ENCODE peak calls at places on chromosomes 1 and 21, in eight cellular contexts. One of them, this sample, is unnamed. For H3K4me1, the result is how much of the 10 kb centered on the place peaks cover.

GRCh38 chr1:90550616-90551406 is 166.3 kb downstream of the BARHL2 start:
- DNase-seq in A549: no peak
- DNase-seq in BE2C: no peak
- DNase-seq in PC-9: no peak
- DNase-seq in CD8-positive, alpha-beta T cell: no peak
- DNase-seq in left ventricle myocardium inferior: no peak
- DNase-seq in transverse colon: no peak
- DNase-seq in stomach: no peak
- DNase-seq in this sample: no peak

GRCh38 chr1:36034692-36035091 is 49.2 kb upstream of the TEKT2 start:
- DNase-seq in BE2C: no peak
- DNase-seq in CD8-positive, alpha-beta T cell: no peak
- DNase-seq in A549: peak
- DNase-seq in stomach: no peak
- DNase-seq in PC-9: peak
- DNase-seq in transverse colon: no peak
- DNase-seq in left ventricle myocardium inferior: no peak
- DNase-seq in this sample: no peak

GRCh38 chr1:85464497-85465098 is 361 bp downstream of the DDAH1 start:
- DNase-seq in CD8-positive, alpha-beta T cell: no peak
- DNase-seq in transverse colon: peak
- DNase-seq in left ventricle myocardium inferior: peak
- DNase-seq in stomach: peak
- DNase-seq in PC-9: peak
- DNase-seq in BE2C: peak
- DNase-seq in A549: peak
- DNase-seq in this sample: no peak

GRCh38 chr1:15540201-15540600 is 13.6 kb downstream of the DNAJC16 start:
- DNase-seq in transverse colon: no peak
- DNase-seq in BE2C: no peak
- DNase-seq in A549: no peak
- DNase-seq in PC-9: no peak
- DNase-seq in stomach: no peak
- DNase-seq in left ventricle myocardium inferior: no peak
- DNase-seq in CD8-positive, alpha-beta T cell: no peak
- DNase-seq in this sample: no peak

GRCh38 chr1:26335774-26336476 is 18.0 kb downstream of the CRYBG2 start:
- DNase-seq in left ventricle myocardium inferior: no peak
- DNase-seq in A549: no peak
- DNase-seq in stomach: no peak
- DNase-seq in PC-9: no peak
- DNase-seq in BE2C: no peak
- DNase-seq in transverse colon: no peak
- DNase-seq in CD8-positive, alpha-beta T cell: no peak
- DNase-seq in this sample: no peak

GRCh38 chr1:208803371-208803811 is 559.2 kb upstream of the PLXNA2 start:
- DNase-seq in BE2C: no peak
- DNase-seq in PC-9: no peak
- DNase-seq in A549: no peak
- DNase-seq in stomach: no peak
- DNase-seq in transverse colon: no peak
- DNase-seq in CD8-positive, alpha-beta T cell: no peak
- DNase-seq in left ventricle myocardium inferior: no peak
- DNase-seq in this sample: no peak

GRCh38 chr1:23370744-23371710 is 1.4 kb upstream of the ZNF436 start:
- DNase-seq in CD8-positive, alpha-beta T cell: no peak
- DNase-seq in A549: no peak
- DNase-seq in stomach: no peak
- DNase-seq in PC-9: peak
- DNase-seq in BE2C: peak
- DNase-seq in left ventricle myocardium inferior: no peak
- DNase-seq in transverse colon: peak
- DNase-seq in this sample: no peak

GRCh38 chr1:211839106-211839505 is 8.5 kb upstream of the LPGAT1 start:
- DNase-seq in transverse colon: no peak
- DNase-seq in left ventricle myocardium inferior: no peak
- DNase-seq in A549: no peak
- DNase-seq in PC-9: no peak
- DNase-seq in BE2C: no peak
- DNase-seq in CD8-positive, alpha-beta T cell: no peak
- DNase-seq in stomach: no peak
- DNase-seq in this sample: no peak

GRCh38 chr1:89546082-89546889 is 21.7 kb downstream of the LRRC8B start:
- DNase-seq in stomach: no peak
- DNase-seq in left ventricle myocardium inferior: no peak
- DNase-seq in BE2C: no peak
- DNase-seq in CD8-positive, alpha-beta T cell: no peak
- DNase-seq in transverse colon: no peak
- DNase-seq in PC-9: peak
- DNase-seq in A549: no peak
- DNase-seq in this sample: no peak

GRCh38 chr1:46425740-46426139 is 31.6 kb downstream of the FAAH start:
- DNase-seq in PC-9: no peak
- DNase-seq in A549: no peak
- DNase-seq in left ventricle myocardium inferior: no peak
- DNase-seq in stomach: no peak
- DNase-seq in transverse colon: no peak
- DNase-seq in BE2C: no peak
- DNase-seq in CD8-positive, alpha-beta T cell: no peak
- DNase-seq in this sample: no peak

GRCh38 chr1:212699104-212699838 is 369 bp downstream of the BATF3 start:
- DNase-seq in CD8-positive, alpha-beta T cell: peak
- DNase-seq in BE2C: peak
- DNase-seq in left ventricle myocardium inferior: peak
- DNase-seq in PC-9: no peak
- DNase-seq in stomach: peak
- DNase-seq in A549: peak
- DNase-seq in transverse colon: peak
- DNase-seq in this sample: peak

GRCh38 chr1:199020046-199020445 is 381.2 kb downstream of the PTPRC start:
- DNase-seq in PC-9: no peak
- DNase-seq in BE2C: no peak
- DNase-seq in stomach: no peak
- DNase-seq in CD8-positive, alpha-beta T cell: no peak
- DNase-seq in A549: no peak
- DNase-seq in transverse colon: no peak
- DNase-seq in left ventricle myocardium inferior: no peak
- DNase-seq in this sample: no peak

GRCh38 chr1:58783090-58783992 is 506 bp downstream of the JUN start:
- DNase-seq in stomach: peak
- DNase-seq in A549: peak
- DNase-seq in left ventricle myocardium inferior: peak
- DNase-seq in CD8-positive, alpha-beta T cell: peak
- DNase-seq in transverse colon: peak
- DNase-seq in PC-9: peak
- DNase-seq in BE2C: peak
- DNase-seq in this sample: peak

GRCh38 chr21:32064511-32064910 is 191.7 kb downstream of the HUNK start:
- DNase-seq in PC-9: no peak
- DNase-seq in left ventricle myocardium inferior: no peak
- DNase-seq in stomach: no peak
- DNase-seq in A549: no peak
- DNase-seq in transverse colon: no peak
- DNase-seq in BE2C: no peak
- DNase-seq in CD8-positive, alpha-beta T cell: no peak
- DNase-seq in this sample: no peak

GRCh38 chr1:226063362-226064167 is 1.0 kb downstream of the H3-3A start:
- DNase-seq in stomach: peak
- DNase-seq in transverse colon: peak
- DNase-seq in left ventricle myocardium inferior: peak
- DNase-seq in BE2C: peak
- DNase-seq in PC-9: no peak
- DNase-seq in CD8-positive, alpha-beta T cell: peak
- DNase-seq in A549: peak
- DNase-seq in this sample: peak

GRCh38 chr1:207863893-207864535 is 46.9 kb downstream of the CD34 start:
- DNase-seq in PC-9: no peak
- DNase-seq in A549: no peak
- DNase-seq in transverse colon: peak
- DNase-seq in BE2C: no peak
- DNase-seq in CD8-positive, alpha-beta T cell: no peak
- DNase-seq in stomach: no peak
- DNase-seq in left ventricle myocardium inferior: no peak
- DNase-seq in this sample: peak

GRCh38 chr1:203536981-203537455 is 43.1 kb downstream of the OPTC start:
- DNase-seq in A549: peak
- DNase-seq in PC-9: peak
- DNase-seq in BE2C: no peak
- DNase-seq in CD8-positive, alpha-beta T cell: no peak
- DNase-seq in left ventricle myocardium inferior: no peak
- DNase-seq in stomach: peak
- DNase-seq in transverse colon: peak
- DNase-seq in this sample: no peak

GRCh38 chr1:152667625-152668024 is 4.4 kb downstream of the LCE2D start:
- DNase-seq in stomach: no peak
- DNase-seq in PC-9: no peak
- DNase-seq in CD8-positive, alpha-beta T cell: no peak
- DNase-seq in A549: no peak
- DNase-seq in transverse colon: no peak
- DNase-seq in left ventricle myocardium inferior: no peak
- DNase-seq in BE2C: no peak
- DNase-seq in this sample: no peak

GRCh38 chr1:116929961-116930592 is 20.4 kb downstream of the PTGFRN start:
- DNase-seq in stomach: no peak
- DNase-seq in left ventricle myocardium inferior: no peak
- DNase-seq in PC-9: no peak
- DNase-seq in A549: no peak
- DNase-seq in transverse colon: no peak
- DNase-seq in BE2C: no peak
- DNase-seq in CD8-positive, alpha-beta T cell: no peak
- DNase-seq in this sample: no peak

GRCh38 chr1:9688599-9688998 is 37.1 kb downstream of the PIK3CD start:
- DNase-seq in left ventricle myocardium inferior: no peak
- DNase-seq in transverse colon: no peak
- DNase-seq in CD8-positive, alpha-beta T cell: no peak
- DNase-seq in stomach: no peak
- DNase-seq in PC-9: no peak
- DNase-seq in BE2C: no peak
- DNase-seq in A549: no peak
- DNase-seq in this sample: no peak

GRCh38 chr1:9689971-9690381 is 38.4 kb downstream of the PIK3CD start:
- DNase-seq in CD8-positive, alpha-beta T cell: no peak
- DNase-seq in stomach: peak
- DNase-seq in transverse colon: peak
- DNase-seq in A549: no peak
- DNase-seq in BE2C: no peak
- DNase-seq in PC-9: no peak
- DNase-seq in left ventricle myocardium inferior: peak
- DNase-seq in this sample: no peak

GRCh38 chr1:9689011-9689706 is 37.6 kb downstream of the PIK3CD start:
- DNase-seq in A549: peak
- DNase-seq in transverse colon: peak
- DNase-seq in stomach: peak
- DNase-seq in left ventricle myocardium inferior: peak
- DNase-seq in PC-9: no peak
- DNase-seq in CD8-positive, alpha-beta T cell: peak
- DNase-seq in BE2C: peak
- DNase-seq in this sample: peak

GRCh38 chr1:9687120-9687875 is 35.8 kb downstream of the PIK3CD start:
- DNase-seq in CD8-positive, alpha-beta T cell: peak
- DNase-seq in left ventricle myocardium inferior: peak
- DNase-seq in transverse colon: peak
- DNase-seq in PC-9: peak
- DNase-seq in A549: peak
- DNase-seq in BE2C: peak
- DNase-seq in stomach: peak
- DNase-seq in this sample: peak

GRCh38 chr1:9687876-9688582 is 36.5 kb downstream of the PIK3CD start:
- DNase-seq in stomach: peak
- DNase-seq in CD8-positive, alpha-beta T cell: no peak
- DNase-seq in transverse colon: peak
- DNase-seq in PC-9: no peak
- DNase-seq in A549: no peak
- DNase-seq in left ventricle myocardium inferior: no peak
- DNase-seq in BE2C: no peak
- DNase-seq in this sample: no peak
- H3K4me3 ChIP-seq in stomach: peak
- H3K4me3 ChIP-seq in CD8-positive, alpha-beta T cell: peak
- H3K4me3 ChIP-seq in transverse colon: peak
- H3K4me3 ChIP-seq in PC-9: peak
- H3K4me3 ChIP-seq in A549: peak
- H3K4me3 ChIP-seq in left ventricle myocardium inferior: peak
- H3K4me3 ChIP-seq in BE2C: peak
- H3K4me3 ChIP-seq in this sample: peak

DNA sequence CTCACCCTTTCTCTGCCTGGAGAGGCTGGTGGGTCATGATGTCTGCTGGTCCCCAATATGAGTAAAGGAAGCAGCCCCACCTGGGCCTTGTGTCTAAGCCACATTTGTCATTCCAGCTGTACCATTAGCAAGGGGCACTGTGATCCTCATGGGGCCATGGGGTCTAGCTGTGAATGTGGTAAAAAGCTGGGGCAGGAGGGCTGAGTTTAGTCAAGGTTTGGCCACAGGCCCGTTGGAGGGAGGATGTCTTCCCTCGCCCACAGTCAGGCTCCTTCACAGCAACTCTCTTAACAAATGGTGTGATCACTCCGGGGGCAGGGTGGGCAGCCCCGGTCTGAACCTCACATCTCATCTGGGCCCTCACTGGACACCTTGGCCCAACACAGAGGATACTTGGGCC is 115.4 kb downstream of the DMRTB1 start:
- DNase-seq in PC-9: no peak
- DNase-seq in stomach: no peak
- DNase-seq in BE2C: no peak
- DNase-seq in CD8-positive, alpha-beta T cell: no peak
- DNase-seq in left ventricle myocardium inferior: no peak
- DNase-seq in A549: no peak
- DNase-seq in transverse colon: no peak
- DNase-seq in this sample: no peak
- H3K4me1 ChIP-seq in PC-9: under half
- H3K4me1 ChIP-seq in stomach: under half
- H3K4me1 ChIP-seq in BE2C: under half
- H3K4me1 ChIP-seq in CD8-positive, alpha-beta T cell: under half
- H3K4me1 ChIP-seq in left ventricle myocardium inferior: under half
- H3K4me1 ChIP-seq in A549: under half
- H3K4me1 ChIP-seq in transverse colon: under half
- H3K4me1 ChIP-seq in this sample: under half

DNA sequence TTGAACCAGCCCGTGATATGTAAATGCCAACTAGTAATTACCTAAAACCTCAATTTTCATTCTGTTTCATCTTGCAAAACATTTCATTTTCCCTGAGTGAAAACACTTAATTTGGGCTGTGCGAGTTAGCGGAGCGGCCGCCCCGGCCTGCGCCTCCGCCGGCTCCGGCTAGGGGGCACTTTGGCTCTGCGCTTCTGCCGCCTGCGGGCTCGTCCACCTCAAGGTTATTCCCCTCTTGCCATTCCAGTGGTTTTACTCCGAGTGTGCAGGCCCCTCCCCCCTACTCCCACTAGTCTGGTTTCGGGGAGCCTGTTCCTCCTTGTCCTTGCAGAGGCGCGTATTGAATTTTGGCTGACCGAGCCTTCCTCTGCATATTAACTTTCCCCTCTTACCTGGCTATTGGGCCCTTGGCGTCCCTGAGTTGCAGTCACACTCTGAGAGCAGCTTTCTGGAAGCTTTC is 55.6 kb downstream of the PEX14 start:
- DNase-seq in CD8-positive, alpha-beta T cell: no peak
- DNase-seq in A549: no peak
- DNase-seq in stomach: peak
- DNase-seq in transverse colon: peak
- DNase-seq in left ventricle myocardium inferior: peak
- DNase-seq in PC-9: no peak
- DNase-seq in BE2C: peak
- DNase-seq in this sample: no peak
- H3K4me3 ChIP-seq in CD8-positive, alpha-beta T cell: no peak
- H3K4me3 ChIP-seq in A549: no peak
- H3K4me3 ChIP-seq in stomach: no peak
- H3K4me3 ChIP-seq in transverse colon: no peak
- H3K4me3 ChIP-seq in left ventricle myocardium inferior: no peak
- H3K4me3 ChIP-seq in PC-9: no peak
- H3K4me3 ChIP-seq in BE2C: no peak
- H3K4me3 ChIP-seq in this sample: no peak

GRCh38 chr1:145981299-145981600 is 15.1 kb downstream of the TXNIP start:
- DNase-seq in PC-9: no peak
- DNase-seq in BE2C: no peak
- DNase-seq in transverse colon: no peak
- DNase-seq in stomach: peak
- DNase-seq in CD8-positive, alpha-beta T cell: no peak
- DNase-seq in A549: no peak
- DNase-seq in left ventricle myocardium inferior: no peak
- DNase-seq in this sample: no peak
- H3K4me1 ChIP-seq in PC-9: half or more
- H3K4me1 ChIP-seq in BE2C: under half
- H3K4me1 ChIP-seq in transverse colon: half or more
- H3K4me1 ChIP-seq in stomach: half or more
- H3K4me1 ChIP-seq in CD8-positive, alpha-beta T cell: half or more
- H3K4me1 ChIP-seq in A549: under half
- H3K4me1 ChIP-seq in left ventricle myocardium inferior: half or more
- H3K4me1 ChIP-seq in this sample: half or more

This sample was measured in CD4-positive, alpha-beta memory T cell.